ENCODE peak calls at places on chromosomes 13 and 19, in nine cellular contexts. Q is activated T-cell treated with anti-CD3 and anti-CD28 coated beads, Interleukin-2, amount 50 U/mL, for 4 hours; V is activated CD8-positive, alpha-beta memory T cell treated with anti-CD3 and anti-CD28 coated beads, Interleukin-2, amount 10 ng/mL, durations not matched to agents 7 days and 5 days; J is left cardiac atrium; B is naive thymus-derived CD4-positive, alpha-beta T cell; M is left ventricle myocardium superior; G is PC-3; H is stimulated activated naive CD8-positive, alpha-beta T cell treated with anti-CD3 and anti-CD28 coated beads, Interleukin-15, amount 100 ng/mL, for 72 hours; C is right cardiac atrium. W is an unnamed sample.

GRCh38 chr19:41940443-41941409 is 12.5 kb upstream of the ERFL start:
- ATAC-seq in Q (no peak), V (no peak), J (no peak), B (no peak), M (no peak), G (no peak), H (no peak), C (no peak), W (no peak)

GRCh38 chr13:39353988-39354387 is 249.0 kb downstream of the LHFPL6 start:
- ATAC-seq in Q (no peak), V (no peak), J (no peak), B (no peak), M (no peak), G (no peak), H (no peak), C (no peak), W (no peak)

GRCh38 chr13:94249512-94249911 is 230.0 kb downstream of the DCT start:
- ATAC-seq in Q (no peak), V (no peak), J (no peak), B (no peak), M (no peak), G (peak; percentile 90), H (no peak), C (no peak), W (no peak)

GRCh38 chr13:103568314-103568713 is 502.1 kb upstream of the SLC10A2 start:
- ATAC-seq in Q (no peak), V (no peak), J (no peak), B (no peak), M (no peak), G (no peak), H (no peak), C (no peak), W (no peak)

GRCh38 chr13:114115191-114115671 is 17.2 kb downstream of the RASA3 start:
- ATAC-seq in Q (peak; percentile 61), V (no peak), J (peak; percentile 44), B (peak; percentile 63), M (peak; percentile 42), G (peak; percentile 82), H (peak; percentile 36), C (peak; percentile 55), W (peak; percentile 80)

GRCh38 chr13:80371840-80372509 is 31.0 kb upstream of the SPRY2 start:
- ATAC-seq in Q (no peak), V (no peak), J (no peak), B (no peak), M (no peak), G (no peak), H (no peak), C (no peak), W (no peak)

GRCh38 chr13:110854866-110855265 is 60.0 kb downstream of the ANKRD10 start:
- ATAC-seq in Q (no peak), V (no peak), J (no peak), B (no peak), M (no peak), G (no peak), H (no peak), C (no peak), W (no peak)

GRCh38 chr19:10740798-10741197 is 22.9 kb downstream of the DNM2 start:
- ATAC-seq in Q (no peak), V (no peak), J (no peak), B (no peak), M (no peak), G (peak; percentile 95), H (no peak), C (no peak), W (no peak)

GRCh38 chr19:19050104-19050503 is 13.7 kb upstream of the SLC25A42 start:
- ATAC-seq in Q (no peak), V (no peak), J (no peak), B (no peak), M (no peak), G (no peak), H (no peak), C (no peak), W (no peak)

GRCh38 chr19:40270362-40271089 is 14.6 kb downstream of the AKT2 start:
- ATAC-seq in Q (no peak), V (no peak), J (no peak), B (no peak), M (no peak), G (no peak), H (no peak), C (no peak), W (no peak)

GRCh38 chr19:18919895-18920204 is 335 bp downstream of the DDX49 start:
- ATAC-seq in Q (no peak), V (no peak), J (no peak), B (no peak), M (no peak), G (no peak), H (no peak), C (no peak), W (no peak)

GRCh38 chr13:111461445-111462149 is 141.2 kb downstream of the TEX29 start:
- ATAC-seq in Q (no peak), V (no peak), J (no peak), B (peak; percentile 4), M (no peak), G (no peak), H (peak; percentile 30), C (no peak), W (no peak)

GRCh38 chr13:51988988-51989618 is 22.1 kb downstream of the ATP7B start:
- ATAC-seq in Q (no peak), V (no peak), J (no peak), B (no peak), M (no peak), G (no peak), H (no peak), C (no peak), W (no peak)

GRCh38 chr13:114161644-114162532 is 17.2 kb upstream of the CFAP97D2 start:
- ATAC-seq in Q (peak; percentile 60), V (peak; percentile 68), J (peak; percentile 83), B (peak; percentile 81), M (peak; percentile 54), G (peak; percentile 93), H (peak; percentile 52), C (peak; percentile 74), W (peak; percentile 65)

GRCh38 chr13:99312493-99312883 is 5.3 kb upstream of the GPR183 start:
- ATAC-seq in Q (no peak), V (no peak), J (peak; percentile 77), B (peak; percentile 41), M (peak; percentile 84), G (no peak), H (no peak), C (peak; percentile 61), W (peak; percentile 3)

GRCh38 chr13:43127827-43128226 is 104.4 kb downstream of the DNAJC15 start:
- ATAC-seq in Q (no peak), V (peak; percentile 55), J (peak; percentile 74), B (peak; percentile 24), M (peak; percentile 89), G (no peak), H (peak; percentile 56), C (peak; percentile 68), W (no peak)

GRCh38 chr19:47891923-47892666 is 6.0 kb upstream of the SULT2A1 start:
- ATAC-seq in Q (no peak), V (no peak), J (peak; percentile 15), B (no peak), M (no peak), G (no peak), H (no peak), C (peak; percentile 24), W (no peak)

GRCh38 chr19:18419699-18420460 is 682 bp downstream of the SSBP4 start:
- ATAC-seq in Q (peak; percentile 40), V (peak; percentile 28), J (no peak), B (peak; percentile 17), M (no peak), G (peak; percentile 3), H (peak; percentile 58), C (no peak), W (peak; percentile 55)

GRCh38 chr19:54325631-54326030 is 12.7 kb upstream of the LILRA5 start:
- ATAC-seq in Q (no peak), V (no peak), J (no peak), B (no peak), M (no peak), G (no peak), H (no peak), C (no peak), W (no peak)

GRCh38 chr19:53034948-53035675 is 9.4 kb upstream of the ERVV-2 start:
- ATAC-seq in Q (no peak), V (no peak), J (no peak), B (no peak), M (no peak), G (no peak), H (no peak), C (no peak), W (no peak)

GRCh38 chr19:3645067-3645396 is 18.4 kb upstream of the CACTIN start:
- ATAC-seq in Q (no peak), V (no peak), J (no peak), B (no peak), M (no peak), G (no peak), H (no peak), C (peak; percentile 2), W (no peak)

GRCh38 chr19:632228-633067 is 889 bp downstream of the POLRMT start:
- ATAC-seq in Q (peak; percentile 32), V (peak; percentile 60), J (peak; percentile 30), B (no peak), M (peak; percentile 2), G (peak; percentile 58), H (peak; percentile 35), C (peak; percentile 12), W (peak; percentile 42)

GRCh38 chr13:32022292-32022691 is 9.3 kb upstream of the FRY start:
- ATAC-seq in Q (no peak), V (no peak), J (peak; percentile 94), B (no peak), M (peak; percentile 87), G (no peak), H (no peak), C (peak; percentile 82), W (no peak)

GRCh38 chr13:112952759-112953541 is 16.1 kb upstream of the MCF2L start:
- ATAC-seq in Q (no peak), V (no peak), J (no peak), B (no peak), M (no peak), G (no peak), H (no peak), C (no peak), W (no peak)

GRCh38 chr13:98544105-98544710 is 32.7 kb downstream of the STK24 start:
- ATAC-seq in Q (no peak), V (no peak), J (peak; percentile 6), B (no peak), M (peak; percentile 37), G (no peak), H (no peak), C (peak; percentile 17), W (no peak)

GRCh38 chr19:28878862-28879566 is 333.9 kb downstream of the UQCRFS1 start:
- ATAC-seq in Q (no peak), V (no peak), J (peak; percentile 47), B (peak; percentile 46), M (peak; percentile 24), G (peak; percentile 29), H (peak; percentile 64), C (no peak), W (peak; percentile 55)

GRCh38 chr13:52446265-52446664 is 4.2 kb downstream of the VPS36 start:
- ATAC-seq in Q (no peak), V (no peak), J (no peak), B (no peak), M (no peak), G (no peak), H (no peak), C (no peak), W (no peak)

GRCh38 chr19:38638461-38638860 is 9.0 kb upstream of the ACTN4 start:
- ATAC-seq in Q (no peak), V (no peak), J (no peak), B (no peak), M (no peak), G (no peak), H (no peak), C (no peak), W (no peak)

GRCh38 chr19:56995298-56995697 is 124.5 kb upstream of the USP29 start:
- ATAC-seq in Q (no peak), V (no peak), J (no peak), B (no peak), M (no peak), G (no peak), H (no peak), C (no peak), W (no peak)

GRCh38 chr19:15195381-15195964 is 5.3 kb downstream of the NOTCH3 start:
- ATAC-seq in Q (peak; percentile 74), V (peak; percentile 36), J (peak; percentile 65), B (peak; percentile 58), M (peak; percentile 54), G (peak; percentile 53), H (peak; percentile 36), C (peak; percentile 46), W (peak; percentile 23)

GRCh38 chr19:48461982-48462655 is 6.7 kb downstream of the KCNJ14 start:
- ATAC-seq in Q (peak; percentile 32), V (no peak), J (peak; percentile 23), B (no peak), M (no peak), G (no peak), H (peak; percentile 52), C (peak; percentile 20), W (no peak)